ENCODE peak calls at places on chromosomes 13 and 19, in four cellular contexts. C is body of pancreas; L is stimulated activated CD4-positive, alpha-beta T cell treated with anti-CD3 and anti-CD28 coated beads, Interleukin-15, amount 100 ng/mL, for 1 hour; N is AML-193. O is an unnamed sample.

GRCh38 chr13:27339299-27339698 is 68.7 kb downstream of the RASL11A start:
- DNase-seq in L (no peak), C (peak), N (peak), O (peak)

GRCh38 chr19:11281336-11282049 is 14.5 kb upstream of the TSPAN16 start:
- DNase-seq in N (no peak), L (no peak), C (no peak), O (no peak)

GRCh38 chr19:4197625-4198466 is 15.4 kb downstream of the ANKRD24 start:
- DNase-seq in C (no peak), N (no peak), L (no peak), O (no peak)

GRCh38 chr19:2983351-2984195 is 6.2 kb downstream of the TLE6 start:
- DNase-seq in N (no peak), L (no peak), C (peak), O (no peak)

GRCh38 chr13:28528848-28529247 is 33.9 kb upstream of the FLT1 start:
- DNase-seq in N (no peak), L (no peak), C (no peak), O (no peak)

GRCh38 chr19:39138221-39139211 is 12.9 kb downstream of the PAK4 start:
- DNase-seq in L (no peak), N (no peak), C (no peak), O (no peak)

GRCh38 chr19:48780684-48781391 is 25.5 kb downstream of the FGF21 start:
- DNase-seq in C (peak), N (no peak), L (no peak), O (no peak)

GRCh38 chr13:97257800-97258799 is 36.0 kb downstream of the MBNL2 start:
- DNase-seq in C (peak), N (no peak), L (no peak), O (peak)

GRCh38 chr13:85693889-85694511 is 105.2 kb downstream of the SLITRK6 start:
- DNase-seq in N (peak), C (no peak), L (no peak), O (no peak)

GRCh38 chr19:16068696-16069259 is 7.5 kb upstream of the TPM4 start:
- DNase-seq in L (no peak), N (no peak), C (no peak), O (no peak)

GRCh38 chr19:46928951-46929350 is 68.2 kb downstream of the ARHGAP35 start:
- DNase-seq in L (no peak), C (no peak), N (no peak), O (no peak)

GRCh38 chr19:51096473-51097165 is 11.6 kb downstream of the CTU1 start:
- DNase-seq in N (peak), L (no peak), C (no peak), O (peak)

GRCh38 chr13:21849323-21849722 is 178.4 kb downstream of the FGF9 start:
- DNase-seq in N (peak), L (no peak), C (peak), O (peak)

GRCh38 chr13:42807236-42807635 is 25.9 kb downstream of the FAM216B start:
- DNase-seq in N (no peak), C (no peak), L (no peak), O (no peak)

GRCh38 chr19:1729568-1729925 is 23.8 kb upstream of the ONECUT3 start:
- DNase-seq in C (no peak), N (no peak), L (no peak), O (no peak)

GRCh38 chr19:370641-371330 is 26.2 kb upstream of the MIER2 start:
- DNase-seq in C (no peak), N (no peak), L (no peak), O (no peak)

GRCh38 chr19:5993516-5994406 is 15.8 kb upstream of the RANBP3 start:
- DNase-seq in N (no peak), C (no peak), L (no peak), O (no peak)

GRCh38 chr19:35216833-35217707 is 11.5 kb downstream of the FAM187B start:
- DNase-seq in N (peak), C (peak), L (no peak), O (no peak)

GRCh38 chr19:49333426-49334288 is 1.5 kb upstream of the CD37 start:
- DNase-seq in C (peak), L (peak), N (no peak), O (no peak)

GRCh38 chr13:59538512-59538911 is 625.2 kb downstream of the DIAPH3 start:
- DNase-seq in L (no peak), N (no peak), C (no peak), O (no peak)

GRCh38 chr13:44293908-44294735 is 79.5 kb upstream of the SERP2 start:
- DNase-seq in N (no peak), L (no peak), C (no peak), O (no peak)

GRCh38 chr19:28847468-28847867 is 365.5 kb downstream of the UQCRFS1 start:
- DNase-seq in L (no peak), N (no peak), C (no peak), O (no peak)

GRCh38 chr13:105428816-105429215 is 1106.6 kb downstream of the EFNB2 start:
- DNase-seq in C (no peak), N (no peak), L (no peak), O (no peak)

GRCh38 chr19:46571495-46571894 is 29.6 kb upstream of the CALM3 start:
- DNase-seq in C (no peak), N (no peak), L (no peak), O (peak)

GRCh38 chr19:47353307-47353712 is 4.2 kb downstream of the DHX34 start:
- DNase-seq in N (no peak), C (peak), L (no peak), O (no peak)

GRCh38 chr19:12689581-12690216 is 1.9 kb downstream of the GNG14 start:
- DNase-seq in C (no peak), L (no peak), N (no peak), O (no peak)

GRCh38 chr13:19742651-19743050 is 40.1 kb downstream of the PSPC1 start:
- DNase-seq in L (no peak), C (no peak), N (no peak), O (no peak)

GRCh38 chr19:55344444-55344843 is 4.8 kb downstream of the KMT5C start:
- DNase-seq in N (no peak), L (no peak), C (no peak), O (no peak)

GRCh38 chr19:50602935-50603334 is 34.7 kb upstream of the LRRC4B start:
- DNase-seq in C (no peak), N (no peak), L (no peak), O (no peak)

GRCh38 chr13:45928843-45929242 is 77.3 kb upstream of the SIAH3 start:
- DNase-seq in N (no peak), C (no peak), L (no peak), O (no peak)

GRCh38 chr13:28819046-28819747 is 942 bp upstream of the MTUS2 start:
- DNase-seq in C (no peak), L (no peak), N (no peak), O (no peak)